ENCODE peak calls at places on chromosomes 2 and 18, in nine cellular contexts. L is heart right ventricle, I is adrenal gland, E is IMR-90, B is upper lobe of right lung, D is heart left ventricle, W is neural progenitor cell, X is brain microvascular endothelial cell, H is esophagus squamous epithelium. R is an unnamed sample.

GRCh38 chr18:31261792-31262582 is 56.0 kb upstream of the DSG1 start:
- DNase-seq in D (no peak), E (no peak), L (no peak), I (no peak), X (no peak), H (no peak), B (no peak), W (no peak), R (peak)

GRCh38 chr2:239769574-239770145 is 255.5 kb downstream of the NDUFA10 start:
- DNase-seq in B (peak), H (no peak), X (no peak), L (no peak), D (no peak), I (no peak), E (no peak), W (no peak), R (no peak)

GRCh38 chr2:23487735-23488492 is 102.9 kb downstream of the KLHL29 start:
- DNase-seq in E (peak), D (no peak), L (no peak), X (peak), B (peak), H (no peak), I (no peak), W (no peak), R (no peak)

GRCh38 chr2:119429225-119430000 is 2.2 kb upstream of the TMEM37 start:
- DNase-seq in E (no peak), X (no peak), H (no peak), B (no peak), D (no peak), I (peak), W (no peak), L (no peak), R (no peak)

GRCh38 chr2:159285929-159286708 is at the start of gene WDSUB1:
- DNase-seq in W (peak), X (peak), H (no peak), B (peak), D (peak), I (peak), E (peak), L (peak), R (peak)

GRCh38 chr2:120885311-120885710 is 149.6 kb downstream of the GLI2 start:
- DNase-seq in L (no peak), B (no peak), X (no peak), W (no peak), I (no peak), H (no peak), E (no peak), D (no peak), R (no peak)

GRCh38 chr2:161095314-161095713 is 64.9 kb upstream of the TANK start:
- DNase-seq in D (no peak), H (no peak), I (no peak), B (no peak), E (no peak), X (no peak), W (no peak), L (no peak), R (no peak)

GRCh38 chr2:215236131-215236530 is 75.7 kb upstream of the ATIC start:
- DNase-seq in B (no peak), H (no peak), X (no peak), W (no peak), D (no peak), L (no peak), E (no peak), I (no peak), R (no peak)

GRCh38 chr2:26807788-26808460 is 22.1 kb downstream of the CENPA start:
- DNase-seq in I (no peak), W (peak), D (no peak), B (no peak), L (no peak), X (no peak), H (no peak), E (peak), R (no peak)

GRCh38 chr18:7748252-7749000 is 181.3 kb downstream of the PTPRM start:
- DNase-seq in L (no peak), D (no peak), E (no peak), I (no peak), B (no peak), W (no peak), X (no peak), H (no peak), R (no peak)

GRCh38 chr2:31973665-31974064 is 37.1 kb downstream of the MEMO1 start:
- DNase-seq in W (no peak), D (no peak), L (no peak), B (no peak), I (no peak), E (no peak), H (no peak), X (no peak), R (no peak)

GRCh38 chr2:171293661-171294060 is 133.0 kb upstream of the TLK1 start:
- DNase-seq in X (no peak), W (no peak), D (no peak), E (peak), B (no peak), L (no peak), H (no peak), I (no peak), R (no peak)

GRCh38 chr18:55763298-55763697 is 175.3 kb upstream of the TCF4 start:
- DNase-seq in H (no peak), L (no peak), I (no peak), D (no peak), W (no peak), B (no peak), X (peak), E (peak), R (no peak)

GRCh38 chr18:36153203-36153602 is 23.5 kb downstream of the ELP2 start:
- DNase-seq in L (no peak), W (no peak), I (no peak), H (no peak), B (no peak), E (peak), D (no peak), X (no peak), R (no peak)

GRCh38 chr2:16244153-16244965 is 304.0 kb downstream of the MYCN start:
- DNase-seq in W (no peak), D (no peak), E (no peak), L (no peak), B (no peak), I (no peak), H (no peak), X (no peak), R (no peak)

GRCh38 chr2:65026640-65027464 is 29.4 kb upstream of the CEP68 start:
- DNase-seq in E (no peak), B (no peak), L (no peak), X (no peak), I (no peak), H (no peak), D (no peak), W (no peak), R (no peak)

DNA sequence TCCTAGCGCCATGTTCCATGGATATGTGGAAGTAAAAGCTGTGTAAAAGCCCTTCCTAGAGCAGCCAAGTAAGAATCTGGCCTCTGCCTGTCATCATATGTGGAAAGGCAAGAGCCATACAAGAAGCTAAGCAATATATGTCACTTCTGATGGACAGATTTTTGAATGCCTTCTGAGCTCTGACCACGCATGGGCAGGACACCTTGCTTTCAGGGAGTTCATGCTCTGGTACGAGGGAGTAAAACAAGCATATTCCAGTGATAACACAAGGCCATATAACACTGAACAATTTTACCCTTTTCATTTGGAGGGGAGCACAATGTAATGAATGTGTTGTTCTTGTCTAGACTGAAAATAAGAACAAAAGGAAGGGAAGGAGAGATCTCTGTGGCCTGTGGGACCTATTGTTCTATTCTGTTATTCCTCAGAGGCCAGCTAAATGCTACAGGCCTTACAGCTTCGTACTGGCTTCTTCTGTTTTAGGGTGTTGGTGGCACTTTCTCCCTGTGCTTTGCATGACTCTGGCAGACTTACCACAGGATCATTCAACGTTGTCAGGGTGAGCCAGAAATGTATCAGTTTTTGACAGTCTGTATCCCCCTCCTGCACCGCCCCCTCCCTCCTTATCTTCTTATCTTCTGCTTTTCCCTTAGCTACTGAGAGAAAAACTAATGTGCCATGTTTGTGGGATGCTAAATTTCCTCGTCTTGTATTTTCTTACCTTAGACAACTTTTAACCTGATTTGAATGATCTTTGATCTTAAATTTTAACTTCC is 99.5 kb downstream of the MAP4K4 start:
- DNase-seq in D (no peak), B (no peak), W (no peak), X (no peak), E (no peak), L (no peak), I (no peak), H (no peak), R (no peak)
- H3K27ac ChIP-seq in D (no peak), B (no peak), W (no peak), X (no peak), E (no peak), L (no peak), I (no peak), H (no peak), R (no peak)

GRCh38 chr2:77479395-77479794 is 42.8 kb downstream of the LRRTM4 start:
- DNase-seq in I (no peak), B (no peak), D (no peak), W (no peak), H (no peak), L (no peak), E (no peak), X (no peak), R (no peak)
- TF ChIP-seq CTCF in I (no peak), B (no peak), D (no peak), W (no peak), H (no peak), L (no peak), E (no peak), X (no peak), R (no peak)

DNA sequence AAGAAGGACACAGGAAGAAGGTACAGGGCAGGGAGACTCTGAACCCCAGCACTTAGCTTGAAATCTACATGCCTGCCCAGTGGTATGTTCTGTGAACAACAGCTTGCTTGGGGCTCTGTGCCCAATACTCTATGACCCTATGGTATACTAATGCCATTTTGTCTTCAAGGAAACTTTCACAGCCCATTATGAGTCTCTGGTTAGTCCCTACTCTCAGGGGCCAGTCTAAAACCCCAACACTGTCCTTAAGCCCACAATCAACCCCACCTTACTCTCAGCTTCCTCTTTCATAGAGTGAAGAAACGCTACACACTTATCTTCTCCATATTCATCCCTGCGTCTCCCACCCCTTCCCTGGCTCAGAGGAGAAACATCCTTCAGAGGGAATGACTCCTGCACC is 16.0 kb downstream of the NEB start:
- DNase-seq in I (no peak), W (no peak), H (no peak), E (no peak), X (no peak), L (no peak), B (no peak), D (no peak), R (no peak)
- H3K27ac ChIP-seq in I (no peak), W (no peak), H (no peak), E (no peak), X (no peak), L (no peak), B (no peak), D (no peak), R (no peak)

GRCh38 chr2:173922760-173923159 is 42.4 kb downstream of the SP3 start:
- DNase-seq in W (no peak), L (no peak), E (peak), B (no peak), H (no peak), X (no peak), I (no peak), D (no peak), R (no peak)
- TF ChIP-seq CTCF in W (no peak), L (no peak), E (peak), B (no peak), H (no peak), X (no peak), I (no peak), D (no peak), R (peak)

DNA sequence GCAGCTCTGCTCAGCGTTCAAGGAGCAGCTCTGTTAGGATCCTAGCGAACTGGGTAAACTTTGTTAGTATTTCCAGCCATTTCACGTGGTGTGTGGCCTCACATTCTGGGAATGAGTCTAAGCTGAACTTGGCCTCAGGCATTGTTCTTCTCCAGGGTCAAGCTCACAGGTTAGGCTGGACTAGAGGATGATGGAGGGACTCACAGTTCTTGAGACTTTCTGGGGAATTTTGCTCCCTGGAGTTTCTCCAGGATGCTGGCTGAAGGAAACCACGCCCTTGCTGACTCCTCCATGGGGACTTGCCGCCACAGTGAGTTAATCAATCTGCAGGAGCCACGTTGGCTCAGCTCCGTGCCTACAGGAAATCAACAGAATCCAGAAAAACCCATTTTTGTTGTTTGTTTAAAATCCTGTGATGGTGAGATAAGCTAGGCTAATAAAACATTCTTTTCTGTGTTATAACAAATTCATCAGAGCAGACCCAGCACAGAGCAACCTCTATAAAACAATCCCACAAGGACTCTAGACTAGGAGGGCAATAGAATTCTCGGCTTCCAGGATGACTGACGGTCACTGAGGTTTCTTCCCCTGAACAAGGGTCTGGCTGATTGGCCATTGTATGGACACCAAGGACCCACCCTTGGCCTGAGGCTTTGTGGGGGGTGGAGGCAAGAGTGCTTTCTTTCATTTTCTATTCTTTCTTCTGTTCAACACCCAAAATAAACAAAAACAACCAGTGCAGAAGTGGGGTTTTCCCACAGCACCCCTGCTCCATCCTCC is 12.6 kb downstream of the CNDP1 start:
- DNase-seq in W (no peak), L (peak), B (no peak), D (no peak), I (no peak), E (peak), X (no peak), H (no peak), R (no peak)
- H3K27ac ChIP-seq in W (no peak), L (peak), B (peak), D (peak), I (no peak), E (no peak), X (no peak), H (peak), R (no peak)

R was measured in endodermal cell.